ENCODE peak calls at places on chromosomes 1 and 21, in six cellular contexts. One of them, this sample, is unnamed.

GRCh38 chr1:109887271-109887670 is 23.4 kb upstream of the CSF1 start:
- DNase-seq in NCI-H748 treated with DMSO at 0.1 percent for 48 hours: no peak
- DNase-seq in T-cell: no peak
- DNase-seq in LoVo: no peak
- DNase-seq in HFF-Myc: no peak
- DNase-seq in SW480: no peak
- DNase-seq in this sample: no peak

GRCh38 chr1:8094481-8095241 is 68.6 kb upstream of the ERRFI1 start:
- DNase-seq in NCI-H748 treated with DMSO at 0.1 percent for 48 hours: peak; percentile 6
- DNase-seq in HFF-Myc: no peak
- DNase-seq in T-cell: no peak
- DNase-seq in LoVo: peak; percentile 78
- DNase-seq in SW480: no peak
- DNase-seq in this sample: no peak

GRCh38 chr1:113763651-113764050 is 4.4 kb upstream of the PHTF1 start:
- DNase-seq in NCI-H748 treated with DMSO at 0.1 percent for 48 hours: no peak
- DNase-seq in T-cell: no peak
- DNase-seq in SW480: no peak
- DNase-seq in LoVo: no peak
- DNase-seq in HFF-Myc: no peak
- DNase-seq in this sample: no peak

GRCh38 chr21:24781146-24781545 is 826.1 kb downstream of the MRPL39 start:
- DNase-seq in SW480: no peak
- DNase-seq in NCI-H748 treated with DMSO at 0.1 percent for 48 hours: no peak
- DNase-seq in T-cell: no peak
- DNase-seq in HFF-Myc: no peak
- DNase-seq in LoVo: no peak
- DNase-seq in this sample: peak; percentile 80

GRCh38 chr1:38989979-38990378 is 1.1 kb upstream of the AKIRIN1 start:
- DNase-seq in T-cell: no peak
- DNase-seq in LoVo: no peak
- DNase-seq in SW480: no peak
- DNase-seq in NCI-H748 treated with DMSO at 0.1 percent for 48 hours: no peak
- DNase-seq in HFF-Myc: no peak
- DNase-seq in this sample: no peak

GRCh38 chr1:192535916-192536662 is 39.5 kb upstream of the RGS1 start:
- DNase-seq in SW480: no peak
- DNase-seq in LoVo: no peak
- DNase-seq in HFF-Myc: no peak
- DNase-seq in T-cell: no peak
- DNase-seq in NCI-H748 treated with DMSO at 0.1 percent for 48 hours: no peak
- DNase-seq in this sample: no peak

GRCh38 chr1:50279622-50280320 is 143.5 kb downstream of the DMRTA2 start:
- DNase-seq in LoVo: peak; percentile 26
- DNase-seq in HFF-Myc: no peak
- DNase-seq in T-cell: no peak
- DNase-seq in SW480: peak; percentile 8
- DNase-seq in NCI-H748 treated with DMSO at 0.1 percent for 48 hours: no peak
- DNase-seq in this sample: no peak

GRCh38 chr1:156138366-156138969 is 14.9 kb upstream of the SEMA4A start:
- DNase-seq in LoVo: no peak
- DNase-seq in HFF-Myc: no peak
- DNase-seq in NCI-H748 treated with DMSO at 0.1 percent for 48 hours: no peak
- DNase-seq in SW480: no peak
- DNase-seq in T-cell: no peak
- DNase-seq in this sample: no peak

GRCh38 chr1:200947059-200947566 is 52.4 kb downstream of the INAVA start:
- DNase-seq in T-cell: no peak
- DNase-seq in HFF-Myc: no peak
- DNase-seq in NCI-H748 treated with DMSO at 0.1 percent for 48 hours: no peak
- DNase-seq in SW480: no peak
- DNase-seq in LoVo: no peak
- DNase-seq in this sample: no peak

GRCh38 chr1:31701137-31701736 is 2.6 kb downstream of the COL16A1 start:
- DNase-seq in T-cell: no peak
- DNase-seq in NCI-H748 treated with DMSO at 0.1 percent for 48 hours: no peak
- DNase-seq in LoVo: peak; percentile 45
- DNase-seq in HFF-Myc: peak; percentile 98
- DNase-seq in SW480: peak; percentile 74
- DNase-seq in this sample: no peak

GRCh38 chr1:28258628-28259251 is 578 bp upstream of the SESN2 start:
- DNase-seq in T-cell: no peak
- DNase-seq in NCI-H748 treated with DMSO at 0.1 percent for 48 hours: no peak
- DNase-seq in LoVo: no peak
- DNase-seq in HFF-Myc: no peak
- DNase-seq in SW480: peak; percentile 20
- DNase-seq in this sample: no peak

GRCh38 chr1:222416001-222416791 is 131.7 kb downstream of the HHIPL2 start:
- DNase-seq in T-cell: no peak
- DNase-seq in HFF-Myc: no peak
- DNase-seq in SW480: no peak
- DNase-seq in NCI-H748 treated with DMSO at 0.1 percent for 48 hours: no peak
- DNase-seq in LoVo: no peak
- DNase-seq in this sample: no peak

GRCh38 chr1:2174348-2175054 is 20.1 kb downstream of the FAAP20 start:
- DNase-seq in HFF-Myc: no peak
- DNase-seq in SW480: peak; percentile 66
- DNase-seq in T-cell: no peak
- DNase-seq in LoVo: no peak
- DNase-seq in NCI-H748 treated with DMSO at 0.1 percent for 48 hours: peak; percentile 19
- DNase-seq in this sample: no peak

GRCh38 chr1:32997381-32997891 is 32.8 kb upstream of the RNF19B start:
- DNase-seq in NCI-H748 treated with DMSO at 0.1 percent for 48 hours: no peak
- DNase-seq in SW480: no peak
- DNase-seq in T-cell: no peak
- DNase-seq in LoVo: no peak
- DNase-seq in HFF-Myc: no peak
- DNase-seq in this sample: no peak

GRCh38 chr1:185813401-185813979 is 79.3 kb downstream of the HMCN1 start:
- DNase-seq in T-cell: no peak
- DNase-seq in LoVo: peak; percentile 60
- DNase-seq in HFF-Myc: peak; percentile 50
- DNase-seq in SW480: peak; percentile 58
- DNase-seq in NCI-H748 treated with DMSO at 0.1 percent for 48 hours: peak; percentile 17
- DNase-seq in this sample: no peak

GRCh38 chr1:109161836-109162606 is 48.1 kb downstream of the ELAPOR1 start:
- DNase-seq in SW480: no peak
- DNase-seq in NCI-H748 treated with DMSO at 0.1 percent for 48 hours: no peak
- DNase-seq in T-cell: no peak
- DNase-seq in HFF-Myc: no peak
- DNase-seq in LoVo: no peak
- DNase-seq in this sample: no peak

GRCh38 chr1:45512641-45513054 is 9.0 kb downstream of the PRDX1 start:
- DNase-seq in T-cell: peak; percentile 27
- DNase-seq in SW480: peak; percentile 69
- DNase-seq in HFF-Myc: peak; percentile 38
- DNase-seq in LoVo: peak; percentile 31
- DNase-seq in NCI-H748 treated with DMSO at 0.1 percent for 48 hours: peak; percentile 54
- DNase-seq in this sample: no peak

GRCh38 chr1:3320246-3321152 is 134.0 kb upstream of the ARHGEF16 start:
- DNase-seq in HFF-Myc: no peak
- DNase-seq in LoVo: peak; percentile 18
- DNase-seq in SW480: peak; percentile 97
- DNase-seq in NCI-H748 treated with DMSO at 0.1 percent for 48 hours: no peak
- DNase-seq in T-cell: no peak
- DNase-seq in this sample: no peak